ENCODE peak calls at places on chromosome 6, in eight cellular contexts. C is left lung, V is neural crest cell, Y is mammary epithelial cell, S is AG09309, K is keratinocyte, M is heart right ventricle, W is OCI-LY7. L is an unnamed sample.

GRCh38 chr6:134517145-134517658 is 199.3 kb upstream of the SGK1 start:
- DNase-seq in W (no peak), Y (peak), V (no peak), S (peak), K (no peak), M (peak), C (peak), L (peak)

GRCh38 chr6:46352541-46353267 is 138.5 kb downstream of the RCAN2 start:
- DNase-seq in K (no peak), V (no peak), W (no peak), Y (no peak), M (peak), C (no peak), S (no peak), L (no peak)

GRCh38 chr6:4434655-4435054 is 299.3 kb upstream of the ECI2 start:
- DNase-seq in C (no peak), W (no peak), M (no peak), S (no peak), K (no peak), V (no peak), Y (no peak), L (no peak)

GRCh38 chr6:7391244-7391643 is 1.6 kb downstream of the RIOK1 start:
- DNase-seq in S (no peak), M (no peak), V (no peak), C (no peak), Y (no peak), K (no peak), W (no peak), L (no peak)

GRCh38 chr6:29845405-29846006 is 17.9 kb downstream of the HLA-G start:
- DNase-seq in Y (peak), C (no peak), W (no peak), M (no peak), V (no peak), K (peak), S (no peak), L (no peak)

GRCh38 chr6:1686117-1687098 is 76.7 kb downstream of the FOXC1 start:
- DNase-seq in S (peak), W (no peak), K (peak), C (peak), V (no peak), M (peak), Y (peak), L (no peak)

GRCh38 chr6:53455678-53456077 is 89.2 kb downstream of the GCLC start:
- DNase-seq in V (no peak), Y (no peak), W (no peak), M (no peak), K (no peak), C (no peak), S (no peak), L (no peak)

GRCh38 chr6:166955121-166955864 is 1.1 kb downstream of the RNASET2 start:
- DNase-seq in Y (no peak), C (peak), V (no peak), M (no peak), S (no peak), W (peak), K (no peak), L (peak)

GRCh38 chr6:111154981-111155380 is 67.7 kb downstream of the SLC16A10 start:
- DNase-seq in Y (no peak), C (no peak), K (no peak), M (no peak), V (no peak), S (no peak), W (no peak), L (no peak)

GRCh38 chr6:161068296-161068695 is 76.7 kb downstream of the MAP3K4 start:
- DNase-seq in C (no peak), Y (no peak), W (no peak), S (no peak), K (no peak), M (no peak), V (no peak), L (no peak)

GRCh38 chr6:32184084-32184640 is at the start of gene AGER:
- DNase-seq in V (no peak), K (no peak), S (no peak), Y (no peak), M (no peak), C (no peak), W (no peak), L (no peak)

GRCh38 chr6:14197118-14197517 is 79.5 kb downstream of the CD83 start:
- DNase-seq in V (no peak), S (no peak), M (no peak), Y (no peak), K (no peak), C (no peak), W (no peak), L (no peak)

GRCh38 chr6:159451051-159451450 is 242.0 kb downstream of the SOD2 start:
- DNase-seq in W (no peak), K (no peak), S (no peak), V (no peak), Y (peak), M (no peak), C (no peak), L (no peak)

GRCh38 chr6:84455630-84456029 is 228.2 kb upstream of the CEP162 start:
- DNase-seq in W (no peak), V (no peak), Y (no peak), M (no peak), C (no peak), S (no peak), K (no peak), L (no peak)

GRCh38 chr6:150573041-150573681 is 26.5 kb upstream of the PLEKHG1 start:
- DNase-seq in C (no peak), V (peak), K (no peak), W (no peak), Y (no peak), M (peak), S (no peak), L (no peak)

GRCh38 chr6:85640806-85641205 is 1.9 kb downstream of the SYNCRIP start:
- DNase-seq in W (no peak), M (no peak), Y (no peak), K (no peak), S (no peak), V (no peak), C (no peak), L (no peak)

GRCh38 chr6:89369009-89369408 is 16.5 kb upstream of the UBE2J1 start:
- DNase-seq in W (peak), M (peak), S (no peak), Y (peak), V (no peak), K (no peak), C (peak), L (peak)

GRCh38 chr6:30720738-30721197 is 616 bp downstream of the TUBB start:
- DNase-seq in K (no peak), W (peak), C (peak), Y (peak), M (peak), V (peak), S (no peak), L (peak)

GRCh38 chr6:130366011-130366963 is at the start of gene TMEM200A:
- DNase-seq in M (no peak), K (no peak), V (peak), S (no peak), C (peak), Y (peak), W (no peak), L (peak)

GRCh38 chr6:30325873-30326445 is 768 bp upstream of the TRIM39 start:
- DNase-seq in W (peak), C (peak), S (peak), M (peak), Y (peak), V (no peak), K (no peak), L (peak)

GRCh38 chr6:24821860-24822444 is 23.2 kb upstream of the ARMH2 start:
- DNase-seq in V (no peak), M (no peak), S (no peak), Y (no peak), W (no peak), K (no peak), C (no peak), L (no peak)

GRCh38 chr6:142783499-142783898 is 161.5 kb downstream of the HIVEP2 start:
- DNase-seq in C (no peak), K (no peak), M (no peak), S (peak), V (no peak), W (no peak), Y (no peak), L (no peak)

GRCh38 chr6:75147512-75147911 is 58.3 kb downstream of the COL12A1 start:
- DNase-seq in M (no peak), S (no peak), V (no peak), C (no peak), W (no peak), Y (no peak), K (no peak), L (no peak)

GRCh38 chr6:158958504-158959386 is 41.3 kb downstream of the RSPH3 start:
- DNase-seq in C (no peak), K (no peak), V (no peak), S (no peak), M (no peak), W (peak), Y (peak), L (no peak)

GRCh38 chr6:131958551-131959470 is 7.6 kb upstream of the CCN2 start:
- DNase-seq in V (no peak), S (no peak), W (no peak), M (no peak), C (no peak), K (no peak), Y (no peak), L (no peak)

GRCh38 chr6:131955876-131956275 is 4.7 kb upstream of the CCN2 start:
- DNase-seq in V (no peak), W (no peak), Y (no peak), C (no peak), M (no peak), K (no peak), S (no peak), L (no peak)

GRCh38 chr6:131958095-131958494 is 6.9 kb upstream of the CCN2 start:
- DNase-seq in M (no peak), V (no peak), C (no peak), K (no peak), Y (no peak), W (no peak), S (no peak), L (no peak)

GRCh38 chr6:131963063-131963462 is 11.9 kb upstream of the CCN2 start:
- DNase-seq in S (no peak), M (no peak), Y (no peak), K (no peak), W (no peak), C (no peak), V (no peak), L (no peak)

DNA sequence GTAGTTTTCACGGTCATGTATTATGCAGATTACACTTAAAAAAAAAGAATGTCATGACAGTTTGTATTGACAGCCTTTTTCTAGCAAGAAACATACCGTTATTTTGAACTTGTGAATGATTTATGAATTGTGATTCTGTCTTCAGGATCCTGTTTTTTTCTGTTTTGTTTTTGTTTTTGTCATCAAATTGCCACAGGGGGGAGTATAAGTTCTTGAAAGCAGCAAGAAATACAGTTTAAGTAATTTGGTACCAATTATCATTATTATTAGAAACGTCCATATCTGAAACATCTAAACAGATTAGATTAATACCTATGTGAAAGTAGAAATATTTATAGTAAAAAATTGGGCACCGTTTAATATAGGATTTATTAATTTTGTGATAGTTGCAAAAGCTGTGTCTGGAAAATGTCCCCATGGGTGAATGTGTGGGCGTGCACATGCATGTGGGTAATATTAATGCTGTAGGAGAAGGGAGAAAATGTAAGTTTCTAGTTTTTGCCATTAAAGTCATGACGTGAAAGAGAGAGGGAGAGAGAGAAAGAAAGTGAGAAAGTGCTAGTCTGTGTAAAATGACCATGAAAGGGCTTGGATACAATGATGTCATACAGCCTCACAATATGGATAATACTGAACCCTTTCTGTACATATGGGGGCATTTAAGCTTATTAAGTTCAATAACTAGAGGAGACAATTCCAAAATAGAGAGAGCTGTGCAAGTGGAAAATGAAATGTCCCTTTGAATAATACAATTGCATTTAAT is 9.4 kb upstream of the CCN2 start:
- DNase-seq in Y (no peak), K (no peak), C (no peak), W (peak), V (no peak), M (no peak), S (no peak), L (no peak)
- TF ChIP-seq CTCF in Y (peak), K (no peak), C (no peak), W (peak), V (peak), M (peak), S (peak), L (peak)

DNA sequence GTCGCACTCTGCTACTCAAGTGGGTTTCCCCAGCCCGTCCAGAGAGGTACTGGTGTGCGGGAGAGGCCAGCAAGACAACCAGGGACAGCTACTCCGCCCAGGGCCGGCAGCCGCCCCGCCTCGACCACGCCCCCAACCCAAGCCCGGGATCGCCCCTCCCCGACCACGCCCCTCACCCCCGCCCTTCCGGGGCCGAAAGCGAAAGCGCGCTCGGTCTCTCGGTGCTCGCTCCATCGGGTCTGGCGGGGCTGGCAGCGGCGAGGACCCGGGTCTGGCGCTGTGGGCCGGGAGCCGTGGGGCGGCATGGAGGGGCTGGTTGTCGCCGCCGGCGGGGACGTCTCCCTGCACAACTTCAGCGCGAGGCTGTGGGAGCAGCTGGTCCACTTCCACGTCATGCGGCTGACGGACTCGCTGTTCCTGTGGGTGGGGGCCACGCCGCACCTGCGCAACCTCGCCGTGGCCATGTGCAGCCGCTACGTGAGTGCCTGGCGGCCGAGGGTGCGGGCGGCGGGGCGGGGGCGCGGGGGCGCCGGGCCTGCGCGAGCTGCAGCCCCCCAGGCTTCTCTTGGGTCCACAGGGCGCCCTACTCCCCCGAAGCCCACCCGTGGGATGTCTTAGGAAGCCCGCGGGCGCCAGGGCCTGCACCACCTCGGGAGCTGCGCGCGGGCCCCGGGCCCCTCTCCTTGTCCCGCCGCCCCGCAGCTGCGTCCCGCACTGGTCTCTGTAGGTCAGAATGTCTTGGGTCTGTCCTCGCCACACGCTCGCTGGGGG is at the start of gene PSMG4:
- DNase-seq in M (peak), K (peak), V (peak), S (peak), C (peak), W (peak), Y (peak), L (peak)
- TF ChIP-seq CTCF in M (no peak), K (no peak), V (peak), S (no peak), C (no peak), W (no peak), Y (no peak), L (no peak)

GRCh38 chr6:34158876-34159275 is 13.0 kb upstream of the GRM4 start:
- DNase-seq in M (no peak), V (no peak), C (peak), K (no peak), W (no peak), Y (no peak), S (no peak), L (no peak)
- TF ChIP-seq CTCF in M (no peak), V (no peak), C (no peak), K (no peak), W (no peak), Y (no peak), S (no peak), L (no peak)

GRCh38 chr6:103798166-103798565 is 1061.6 kb downstream of the HACE1 start:
- DNase-seq in W (no peak), V (no peak), Y (no peak), S (no peak), C (no peak), K (no peak), M (no peak), L (no peak)

GRCh38 chr6:103800131-103800670 is 1059.5 kb downstream of the HACE1 start:
- DNase-seq in M (no peak), V (no peak), S (no peak), Y (no peak), K (no peak), W (no peak), C (no peak), L (no peak)

GRCh38 chr6:103797738-103798137 is 1062.0 kb downstream of the HACE1 start:
- DNase-seq in C (no peak), Y (no peak), S (no peak), M (no peak), W (peak), V (no peak), K (no peak), L (no peak)
- TF ChIP-seq CTCF in C (no peak), Y (peak), S (no peak), M (no peak), W (peak), V (peak), K (no peak), L (no peak)